ENCODE peak calls at places on chromosomes 7 and 10, in ten cellular contexts. One of them, this sample, is unnamed.

GRCh38 chr7:6246257-6246917 is 26.0 kb downstream of the CYTH3 start:
- DNase-seq in activated CD4-positive, alpha-beta T cell treated with anti-CD3 and anti-CD28 coated beads, Interleukin-2, amount 50 U/mL, for 48 hours: no peak
- DNase-seq in sigmoid colon: no peak
- DNase-seq in prostate gland: no peak
- DNase-seq in astrocyte: no peak
- DNase-seq in A549: no peak
- DNase-seq in left ventricle myocardium superior: no peak
- DNase-seq in germinal center: no peak
- DNase-seq in T-helper 2 cell: no peak
- DNase-seq in HS-5: no peak
- DNase-seq in this sample: no peak

GRCh38 chr7:10662982-10663884 is 310.4 kb upstream of the PHF14 start:
- DNase-seq in activated CD4-positive, alpha-beta T cell treated with anti-CD3 and anti-CD28 coated beads, Interleukin-2, amount 50 U/mL, for 48 hours: no peak
- DNase-seq in sigmoid colon: no peak
- DNase-seq in prostate gland: no peak
- DNase-seq in astrocyte: no peak
- DNase-seq in A549: no peak
- DNase-seq in left ventricle myocardium superior: no peak
- DNase-seq in germinal center: no peak
- DNase-seq in T-helper 2 cell: no peak
- DNase-seq in HS-5: no peak
- DNase-seq in this sample: no peak

GRCh38 chr10:13528138-13528874 is 508 bp downstream of the BEND7 start:
- DNase-seq in activated CD4-positive, alpha-beta T cell treated with anti-CD3 and anti-CD28 coated beads, Interleukin-2, amount 50 U/mL, for 48 hours: no peak
- DNase-seq in sigmoid colon: peak; percentile 48
- DNase-seq in prostate gland: peak; percentile 6
- DNase-seq in astrocyte: no peak
- DNase-seq in A549: no peak
- DNase-seq in left ventricle myocardium superior: peak; percentile 54
- DNase-seq in germinal center: peak; percentile 30
- DNase-seq in T-helper 2 cell: no peak
- DNase-seq in HS-5: no peak
- DNase-seq in this sample: no peak

GRCh38 chr10:93701903-93702277 is 502 bp downstream of the FRA10AC1 start:
- DNase-seq in activated CD4-positive, alpha-beta T cell treated with anti-CD3 and anti-CD28 coated beads, Interleukin-2, amount 50 U/mL, for 48 hours: peak; percentile 31
- DNase-seq in sigmoid colon: no peak
- DNase-seq in prostate gland: peak; percentile 8
- DNase-seq in astrocyte: peak; percentile 52
- DNase-seq in A549: peak; percentile 12
- DNase-seq in left ventricle myocardium superior: no peak
- DNase-seq in germinal center: peak; percentile 8
- DNase-seq in T-helper 2 cell: no peak
- DNase-seq in HS-5: no peak
- DNase-seq in this sample: peak; percentile 75

GRCh38 chr10:35136263-35136815 is 9.7 kb downstream of the CREM start:
- DNase-seq in activated CD4-positive, alpha-beta T cell treated with anti-CD3 and anti-CD28 coated beads, Interleukin-2, amount 50 U/mL, for 48 hours: no peak
- DNase-seq in sigmoid colon: no peak
- DNase-seq in prostate gland: no peak
- DNase-seq in astrocyte: no peak
- DNase-seq in A549: no peak
- DNase-seq in left ventricle myocardium superior: no peak
- DNase-seq in germinal center: peak; percentile 51
- DNase-seq in T-helper 2 cell: no peak
- DNase-seq in HS-5: no peak
- DNase-seq in this sample: no peak

GRCh38 chr7:17274551-17275245 is 23.8 kb upstream of the AHR start:
- DNase-seq in activated CD4-positive, alpha-beta T cell treated with anti-CD3 and anti-CD28 coated beads, Interleukin-2, amount 50 U/mL, for 48 hours: no peak
- DNase-seq in sigmoid colon: no peak
- DNase-seq in prostate gland: no peak
- DNase-seq in astrocyte: peak; percentile 87
- DNase-seq in A549: no peak
- DNase-seq in left ventricle myocardium superior: no peak
- DNase-seq in germinal center: no peak
- DNase-seq in T-helper 2 cell: no peak
- DNase-seq in HS-5: no peak
- DNase-seq in this sample: peak; percentile 21

GRCh38 chr7:129279757-129280156 is 54.9 kb downstream of the AHCYL2 start:
- DNase-seq in activated CD4-positive, alpha-beta T cell treated with anti-CD3 and anti-CD28 coated beads, Interleukin-2, amount 50 U/mL, for 48 hours: no peak
- DNase-seq in sigmoid colon: no peak
- DNase-seq in prostate gland: no peak
- DNase-seq in astrocyte: peak; percentile 11
- DNase-seq in A549: no peak
- DNase-seq in left ventricle myocardium superior: no peak
- DNase-seq in germinal center: no peak
- DNase-seq in T-helper 2 cell: no peak
- DNase-seq in HS-5: no peak
- DNase-seq in this sample: no peak

GRCh38 chr7:39709029-39709428 is 85.7 kb downstream of the RALA start:
- DNase-seq in activated CD4-positive, alpha-beta T cell treated with anti-CD3 and anti-CD28 coated beads, Interleukin-2, amount 50 U/mL, for 48 hours: no peak
- DNase-seq in sigmoid colon: no peak
- DNase-seq in prostate gland: no peak
- DNase-seq in astrocyte: no peak
- DNase-seq in A549: no peak
- DNase-seq in left ventricle myocardium superior: no peak
- DNase-seq in germinal center: no peak
- DNase-seq in T-helper 2 cell: no peak
- DNase-seq in HS-5: no peak
- DNase-seq in this sample: no peak

GRCh38 chr7:45028138-45028919 is 28.3 kb downstream of the CCM2 start:
- DNase-seq in activated CD4-positive, alpha-beta T cell treated with anti-CD3 and anti-CD28 coated beads, Interleukin-2, amount 50 U/mL, for 48 hours: peak; percentile 30
- DNase-seq in sigmoid colon: no peak
- DNase-seq in prostate gland: no peak
- DNase-seq in astrocyte: no peak
- DNase-seq in A549: no peak
- DNase-seq in left ventricle myocardium superior: no peak
- DNase-seq in germinal center: no peak
- DNase-seq in T-helper 2 cell: no peak
- DNase-seq in HS-5: no peak
- DNase-seq in this sample: no peak

GRCh38 chr10:47277352-47278151 is 22.4 kb upstream of the GDF10 start:
- DNase-seq in activated CD4-positive, alpha-beta T cell treated with anti-CD3 and anti-CD28 coated beads, Interleukin-2, amount 50 U/mL, for 48 hours: peak; percentile 39
- DNase-seq in sigmoid colon: no peak
- DNase-seq in prostate gland: peak; percentile 37
- DNase-seq in astrocyte: no peak
- DNase-seq in A549: no peak
- DNase-seq in left ventricle myocardium superior: no peak
- DNase-seq in germinal center: no peak
- DNase-seq in T-helper 2 cell: no peak
- DNase-seq in HS-5: no peak
- DNase-seq in this sample: no peak

GRCh38 chr10:21494221-21495001 is 31.1 kb downstream of the SKIDA1 start:
- DNase-seq in activated CD4-positive, alpha-beta T cell treated with anti-CD3 and anti-CD28 coated beads, Interleukin-2, amount 50 U/mL, for 48 hours: peak; percentile 31
- DNase-seq in sigmoid colon: peak; percentile 66
- DNase-seq in prostate gland: no peak
- DNase-seq in astrocyte: no peak
- DNase-seq in A549: peak; percentile 66
- DNase-seq in left ventricle myocardium superior: peak; percentile 69
- DNase-seq in germinal center: no peak
- DNase-seq in T-helper 2 cell: no peak
- DNase-seq in HS-5: no peak
- DNase-seq in this sample: peak; percentile 33

GRCh38 chr10:112570585-112570984 is 123.6 kb downstream of the VTI1A start:
- DNase-seq in activated CD4-positive, alpha-beta T cell treated with anti-CD3 and anti-CD28 coated beads, Interleukin-2, amount 50 U/mL, for 48 hours: no peak
- DNase-seq in sigmoid colon: no peak
- DNase-seq in prostate gland: no peak
- DNase-seq in astrocyte: no peak
- DNase-seq in A549: no peak
- DNase-seq in left ventricle myocardium superior: no peak
- DNase-seq in germinal center: no peak
- DNase-seq in T-helper 2 cell: no peak
- DNase-seq in HS-5: no peak
- DNase-seq in this sample: peak; percentile 7

GRCh38 chr7:70408477-70408876 is 723.5 kb upstream of the GALNT17 start:
- DNase-seq in activated CD4-positive, alpha-beta T cell treated with anti-CD3 and anti-CD28 coated beads, Interleukin-2, amount 50 U/mL, for 48 hours: no peak
- DNase-seq in sigmoid colon: no peak
- DNase-seq in prostate gland: no peak
- DNase-seq in astrocyte: no peak
- DNase-seq in A549: no peak
- DNase-seq in left ventricle myocardium superior: no peak
- DNase-seq in germinal center: peak; percentile 24
- DNase-seq in T-helper 2 cell: no peak
- DNase-seq in HS-5: no peak
- DNase-seq in this sample: no peak

GRCh38 chr10:132512693-132513345 is 24.8 kb upstream of the INPP5A start:
- DNase-seq in activated CD4-positive, alpha-beta T cell treated with anti-CD3 and anti-CD28 coated beads, Interleukin-2, amount 50 U/mL, for 48 hours: no peak
- DNase-seq in sigmoid colon: peak; percentile 61
- DNase-seq in prostate gland: no peak
- DNase-seq in astrocyte: no peak
- DNase-seq in A549: no peak
- DNase-seq in left ventricle myocardium superior: no peak
- DNase-seq in germinal center: no peak
- DNase-seq in T-helper 2 cell: no peak
- DNase-seq in HS-5: no peak
- DNase-seq in this sample: no peak

GRCh38 chr10:3068968-3069737 is 1.8 kb downstream of the PFKP start:
- DNase-seq in activated CD4-positive, alpha-beta T cell treated with anti-CD3 and anti-CD28 coated beads, Interleukin-2, amount 50 U/mL, for 48 hours: peak; percentile 53
- DNase-seq in sigmoid colon: no peak
- DNase-seq in prostate gland: no peak
- DNase-seq in astrocyte: no peak
- DNase-seq in A549: no peak
- DNase-seq in left ventricle myocardium superior: peak; percentile 68
- DNase-seq in germinal center: peak; percentile 47
- DNase-seq in T-helper 2 cell: no peak
- DNase-seq in HS-5: no peak
- DNase-seq in this sample: no peak

GRCh38 chr10:30413996-30414576 is 19.9 kb upstream of the MAP3K8 start:
- DNase-seq in activated CD4-positive, alpha-beta T cell treated with anti-CD3 and anti-CD28 coated beads, Interleukin-2, amount 50 U/mL, for 48 hours: no peak
- DNase-seq in sigmoid colon: no peak
- DNase-seq in prostate gland: peak; percentile 56
- DNase-seq in astrocyte: peak; percentile 32
- DNase-seq in A549: peak; percentile 84
- DNase-seq in left ventricle myocardium superior: no peak
- DNase-seq in germinal center: peak; percentile 62
- DNase-seq in T-helper 2 cell: no peak
- DNase-seq in HS-5: no peak
- DNase-seq in this sample: peak; percentile 86

GRCh38 chr10:65416094-65416493 is 1509.7 kb upstream of the LRRTM3 start:
- DNase-seq in activated CD4-positive, alpha-beta T cell treated with anti-CD3 and anti-CD28 coated beads, Interleukin-2, amount 50 U/mL, for 48 hours: no peak
- DNase-seq in sigmoid colon: no peak
- DNase-seq in prostate gland: no peak
- DNase-seq in astrocyte: no peak
- DNase-seq in A549: no peak
- DNase-seq in left ventricle myocardium superior: no peak
- DNase-seq in germinal center: no peak
- DNase-seq in T-helper 2 cell: no peak
- DNase-seq in HS-5: no peak
- DNase-seq in this sample: no peak

GRCh38 chr10:70070834-70071233 is 18.2 kb downstream of the MACROH2A2 start:
- DNase-seq in activated CD4-positive, alpha-beta T cell treated with anti-CD3 and anti-CD28 coated beads, Interleukin-2, amount 50 U/mL, for 48 hours: no peak
- DNase-seq in sigmoid colon: no peak
- DNase-seq in prostate gland: no peak
- DNase-seq in astrocyte: no peak
- DNase-seq in A549: no peak
- DNase-seq in left ventricle myocardium superior: no peak
- DNase-seq in germinal center: no peak
- DNase-seq in T-helper 2 cell: no peak
- DNase-seq in HS-5: no peak
- DNase-seq in this sample: no peak

GRCh38 chr7:152056621-152057274 is 31.3 kb downstream of the GALNT11 start:
- DNase-seq in activated CD4-positive, alpha-beta T cell treated with anti-CD3 and anti-CD28 coated beads, Interleukin-2, amount 50 U/mL, for 48 hours: no peak
- DNase-seq in sigmoid colon: no peak
- DNase-seq in prostate gland: no peak
- DNase-seq in astrocyte: no peak
- DNase-seq in A549: no peak
- DNase-seq in left ventricle myocardium superior: no peak
- DNase-seq in germinal center: no peak
- DNase-seq in T-helper 2 cell: no peak
- DNase-seq in HS-5: no peak
- DNase-seq in this sample: no peak

GRCh38 chr10:122206471-122207065 is 64.5 kb upstream of the BTBD16 start:
- DNase-seq in activated CD4-positive, alpha-beta T cell treated with anti-CD3 and anti-CD28 coated beads, Interleukin-2, amount 50 U/mL, for 48 hours: no peak
- DNase-seq in sigmoid colon: no peak
- DNase-seq in prostate gland: no peak
- DNase-seq in astrocyte: peak; percentile 38
- DNase-seq in A549: no peak
- DNase-seq in left ventricle myocardium superior: no peak
- DNase-seq in germinal center: no peak
- DNase-seq in T-helper 2 cell: no peak
- DNase-seq in HS-5: no peak
- DNase-seq in this sample: no peak

GRCh38 chr7:137956183-137956582 is 45.7 kb downstream of the CREB3L2 start:
- DNase-seq in activated CD4-positive, alpha-beta T cell treated with anti-CD3 and anti-CD28 coated beads, Interleukin-2, amount 50 U/mL, for 48 hours: no peak
- DNase-seq in sigmoid colon: no peak
- DNase-seq in prostate gland: no peak
- DNase-seq in astrocyte: no peak
- DNase-seq in A549: no peak
- DNase-seq in left ventricle myocardium superior: no peak
- DNase-seq in germinal center: no peak
- DNase-seq in T-helper 2 cell: no peak
- DNase-seq in HS-5: no peak
- DNase-seq in this sample: no peak

GRCh38 chr10:58820862-58821559 is 308.3 kb downstream of the BICC1 start:
- DNase-seq in activated CD4-positive, alpha-beta T cell treated with anti-CD3 and anti-CD28 coated beads, Interleukin-2, amount 50 U/mL, for 48 hours: no peak
- DNase-seq in sigmoid colon: no peak
- DNase-seq in prostate gland: no peak
- DNase-seq in astrocyte: peak; percentile 72
- DNase-seq in A549: peak; percentile 25
- DNase-seq in left ventricle myocardium superior: no peak
- DNase-seq in germinal center: no peak
- DNase-seq in T-helper 2 cell: no peak
- DNase-seq in HS-5: peak; percentile 60
- DNase-seq in this sample: peak; percentile 72

GRCh38 chr10:1057106-1057657 is 997 bp downstream of the WDR37 start:
- DNase-seq in activated CD4-positive, alpha-beta T cell treated with anti-CD3 and anti-CD28 coated beads, Interleukin-2, amount 50 U/mL, for 48 hours: no peak
- DNase-seq in sigmoid colon: no peak
- DNase-seq in prostate gland: no peak
- DNase-seq in astrocyte: no peak
- DNase-seq in A549: no peak
- DNase-seq in left ventricle myocardium superior: no peak
- DNase-seq in germinal center: peak; percentile 46
- DNase-seq in T-helper 2 cell: no peak
- DNase-seq in HS-5: no peak
- DNase-seq in this sample: no peak

GRCh38 chr7:21358640-21359039 is 69.2 kb upstream of the SP4 start:
- DNase-seq in activated CD4-positive, alpha-beta T cell treated with anti-CD3 and anti-CD28 coated beads, Interleukin-2, amount 50 U/mL, for 48 hours: no peak
- DNase-seq in sigmoid colon: no peak
- DNase-seq in prostate gland: no peak
- DNase-seq in astrocyte: no peak
- DNase-seq in A549: no peak
- DNase-seq in left ventricle myocardium superior: no peak
- DNase-seq in germinal center: no peak
- DNase-seq in T-helper 2 cell: no peak
- DNase-seq in HS-5: no peak
- DNase-seq in this sample: no peak

GRCh38 chr7:285731-286130 is 4.2 kb upstream of the FOXL3 start:
- DNase-seq in activated CD4-positive, alpha-beta T cell treated with anti-CD3 and anti-CD28 coated beads, Interleukin-2, amount 50 U/mL, for 48 hours: no peak
- DNase-seq in sigmoid colon: peak; percentile 47
- DNase-seq in prostate gland: no peak
- DNase-seq in astrocyte: no peak
- DNase-seq in A549: no peak
- DNase-seq in left ventricle myocardium superior: no peak
- DNase-seq in germinal center: no peak
- DNase-seq in T-helper 2 cell: no peak
- DNase-seq in HS-5: no peak
- DNase-seq in this sample: no peak

GRCh38 chr7:17593854-17594419 is 295.5 kb downstream of the AHR start:
- DNase-seq in activated CD4-positive, alpha-beta T cell treated with anti-CD3 and anti-CD28 coated beads, Interleukin-2, amount 50 U/mL, for 48 hours: no peak
- DNase-seq in sigmoid colon: no peak
- DNase-seq in prostate gland: no peak
- DNase-seq in astrocyte: no peak
- DNase-seq in A549: no peak
- DNase-seq in left ventricle myocardium superior: no peak
- DNase-seq in germinal center: no peak
- DNase-seq in T-helper 2 cell: no peak
- DNase-seq in HS-5: no peak
- DNase-seq in this sample: no peak

GRCh38 chr7:103063895-103064294 is 10.7 kb downstream of the FBXL13 start:
- DNase-seq in activated CD4-positive, alpha-beta T cell treated with anti-CD3 and anti-CD28 coated beads, Interleukin-2, amount 50 U/mL, for 48 hours: no peak
- DNase-seq in sigmoid colon: no peak
- DNase-seq in prostate gland: no peak
- DNase-seq in astrocyte: no peak
- DNase-seq in A549: no peak
- DNase-seq in left ventricle myocardium superior: no peak
- DNase-seq in germinal center: no peak
- DNase-seq in T-helper 2 cell: no peak
- DNase-seq in HS-5: no peak
- DNase-seq in this sample: no peak

GRCh38 chr10:132665946-132666732 is 119.8 kb downstream of the NKX6-2 start:
- DNase-seq in activated CD4-positive, alpha-beta T cell treated with anti-CD3 and anti-CD28 coated beads, Interleukin-2, amount 50 U/mL, for 48 hours: peak; percentile 32
- DNase-seq in sigmoid colon: no peak
- DNase-seq in prostate gland: no peak
- DNase-seq in astrocyte: peak; percentile 94
- DNase-seq in A549: peak; percentile 71
- DNase-seq in left ventricle myocardium superior: no peak
- DNase-seq in germinal center: no peak
- DNase-seq in T-helper 2 cell: no peak
- DNase-seq in HS-5: peak; percentile 92
- DNase-seq in this sample: peak; percentile 79